ENCODE peak calls at places on chromosomes 16 and 17, in ten cellular contexts. B is brain microvascular endothelial cell; E is prostate gland; P is RWPE1; G is heart left ventricle; Y is uterus; Z is tibial artery; K is PC-3; I is fibroblast of lung; S is CD4-positive, alpha-beta T cell. J is an unnamed sample.

GRCh38 chr17:46002311-46002972 is 3.4 kb downstream of the STH start:
- DNase-seq in B (peak; percentile 59), E (peak; percentile 68), P (peak; percentile 70), G (peak; percentile 65), Y (peak; percentile 68), Z (peak; percentile 78), K (peak; percentile 88), I (peak; percentile 33), S (peak; percentile 65), J (peak; percentile 49)

GRCh38 chr17:42189651-42189965 is 4.4 kb upstream of the HCRT start:
- DNase-seq in B (no peak), E (no peak), P (no peak), G (no peak), Y (no peak), Z (no peak), K (no peak), I (no peak), S (no peak), J (no peak)

GRCh38 chr17:19513897-19514488 is 19.7 kb upstream of the SLC47A1 start:
- DNase-seq in B (peak; percentile 57), E (peak; percentile 49), P (peak; percentile 44), G (peak; percentile 64), Y (peak; percentile 80), Z (peak; percentile 81), K (peak; percentile 84), I (peak; percentile 48), S (peak; percentile 64), J (peak; percentile 61)

GRCh38 chr17:81101614-81102306 is 63.5 kb upstream of the PVALEF start:
- DNase-seq in B (peak; percentile 64), E (peak; percentile 59), P (peak; percentile 84), G (peak; percentile 77), Y (peak; percentile 66), Z (peak; percentile 85), K (peak; percentile 89), I (peak; percentile 54), S (peak; percentile 87), J (peak; percentile 77)

GRCh38 chr17:67415291-67415690 is 38.2 kb downstream of the PITPNC1 start:
- DNase-seq in B (no peak), E (peak; percentile 66), P (no peak), G (no peak), Y (no peak), Z (no peak), K (no peak), I (no peak), S (no peak), J (no peak)

GRCh38 chr17:42819939-42820535 is 4.0 kb downstream of the BECN1 start:
- DNase-seq in B (peak; percentile 61), E (no peak), P (no peak), G (peak; percentile 44), Y (no peak), Z (no peak), K (peak; percentile 69), I (peak; percentile 46), S (peak; percentile 47), J (peak; percentile 40)

GRCh38 chr17:31008374-31009035 is 37.7 kb downstream of the RNF135 start:
- DNase-seq in B (peak; percentile 45), E (peak; percentile 71), P (peak; percentile 50), G (peak; percentile 54), Y (peak; percentile 30), Z (peak; percentile 79), K (peak; percentile 42), I (peak; percentile 76), S (peak; percentile 52), J (peak; percentile 63)

GRCh38 chr16:64184156-64184555 is 937.7 kb downstream of the CDH11 start:
- DNase-seq in B (no peak), E (no peak), P (no peak), G (no peak), Y (no peak), Z (no peak), K (no peak), I (no peak), S (no peak), J (no peak)

GRCh38 chr17:74529243-74529642 is 2.0 kb downstream of the CD300LB start:
- DNase-seq in B (no peak), E (no peak), P (no peak), G (no peak), Y (no peak), Z (peak; percentile 19), K (no peak), I (no peak), S (no peak), J (no peak)

GRCh38 chr16:75099738-75100615 is 16.6 kb downstream of the LDHD start:
- DNase-seq in B (no peak), E (no peak), P (no peak), G (peak; percentile 66), Y (no peak), Z (no peak), K (no peak), I (no peak), S (no peak), J (no peak)

GRCh38 chr17:40093005-40093579 is 7.3 kb downstream of the NR1D1 start:
- DNase-seq in B (no peak), E (no peak), P (no peak), G (no peak), Y (no peak), Z (no peak), K (no peak), I (no peak), S (no peak), J (no peak)

GRCh38 chr17:74768763-74769114 is 7.4 kb downstream of the NAT9 start:
- DNase-seq in B (no peak), E (no peak), P (no peak), G (no peak), Y (no peak), Z (no peak), K (no peak), I (no peak), S (no peak), J (peak; percentile 38)

DNA sequence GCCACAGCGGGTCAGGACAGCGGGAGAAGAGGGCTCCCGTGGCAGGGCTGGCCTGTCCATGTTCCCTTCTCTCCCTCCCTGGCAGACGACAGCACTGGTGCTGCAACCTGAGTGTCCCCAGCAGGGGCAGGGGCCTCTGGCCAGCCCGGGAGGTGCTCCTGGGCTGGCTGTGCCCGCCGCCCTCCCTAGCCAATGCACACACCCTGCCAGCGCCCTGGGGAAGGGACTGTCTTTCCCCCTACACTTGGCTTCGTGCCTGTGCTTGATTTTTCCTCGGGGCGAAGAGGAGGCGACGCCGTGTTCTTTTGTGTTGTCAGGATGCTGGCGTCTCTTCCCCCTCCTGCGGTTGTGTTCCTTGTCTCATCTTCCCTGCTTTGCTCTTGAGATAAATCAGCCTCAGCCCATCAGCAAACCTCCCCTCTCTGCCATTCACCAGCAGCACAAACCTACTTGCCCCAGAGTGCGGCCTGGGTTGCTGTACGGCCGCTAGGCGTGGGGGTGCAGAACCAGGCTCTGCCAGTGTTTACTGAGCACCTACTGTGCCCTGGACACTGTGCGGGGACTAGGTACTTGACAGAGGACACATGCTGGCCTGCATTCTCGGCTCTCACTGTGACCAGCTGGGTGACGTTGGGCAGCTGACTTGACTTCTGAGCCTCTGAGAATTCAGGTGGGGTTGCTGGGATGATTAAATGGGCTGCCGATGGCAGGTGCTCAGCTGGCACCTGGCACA is 237.3 kb upstream of the CIBAR2 start:
- DNase-seq in B (no peak), E (peak; percentile 74), P (no peak), G (no peak), Y (no peak), Z (no peak), K (no peak), I (no peak), S (no peak), J (no peak)
- H3K27ac ChIP-seq in B (no peak overlapping the region), E (peak overlapping the region; percentile 63), P (peak overlapping the region; percentile 72), G (no peak overlapping the region), Y (no peak overlapping the region), Z (no peak overlapping the region), K (no peak overlapping the region), I (no peak overlapping the region), S (no peak overlapping the region), J (no peak overlapping the region)

DNA sequence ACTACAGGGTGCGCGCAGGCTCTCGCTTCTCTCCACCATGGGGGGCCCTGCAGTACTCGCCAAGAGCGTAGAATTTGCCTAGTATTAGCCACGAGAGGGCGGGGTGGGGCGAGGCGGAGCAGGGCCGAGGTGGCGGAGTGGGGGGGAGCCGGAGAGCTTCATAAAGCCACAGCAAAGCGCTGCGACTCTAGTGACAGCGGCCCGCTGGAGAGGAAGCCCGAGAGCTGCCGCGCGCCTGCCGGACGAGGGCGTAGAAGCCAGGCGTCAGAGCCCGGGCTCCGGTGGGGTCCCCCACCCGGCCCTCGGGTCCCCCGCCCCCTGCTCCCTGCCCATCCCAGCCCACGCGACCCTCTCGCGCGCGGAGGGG is at the start of gene TBX21:
- DNase-seq in B (no peak), E (peak; percentile 41), P (peak; percentile 24), G (peak; percentile 76), Y (peak; percentile 30), Z (peak; percentile 69), K (no peak), I (peak; percentile 10), S (peak; percentile 88), J (peak; percentile 57)
- TF ChIP-seq CTCF in B (peak; percentile 33), E (no peak), P (no peak), G (no peak), Y (no peak), Z (no peak), K (no peak), I (peak; percentile 3), S (peak; percentile 64), J (peak; percentile 40)

GRCh38 chr16:60681014-60681413 is 1355.2 kb downstream of the CDH8 start:
- DNase-seq in B (no peak), E (no peak), P (no peak), G (no peak), Y (no peak), Z (no peak), K (no peak), I (no peak), S (no peak), J (no peak)

GRCh38 chr16:60682219-60682618 is 1354.0 kb downstream of the CDH8 start:
- DNase-seq in B (no peak), E (no peak), P (no peak), G (no peak), Y (no peak), Z (no peak), K (no peak), I (no peak), S (no peak), J (no peak)

GRCh38 chr16:60686824-60687223 is 1349.4 kb downstream of the CDH8 start:
- DNase-seq in B (no peak), E (no peak), P (no peak), G (no peak), Y (no peak), Z (no peak), K (no peak), I (no peak), S (no peak), J (no peak)

GRCh38 chr16:60684002-60684401 is 1352.2 kb downstream of the CDH8 start:
- DNase-seq in B (no peak), E (no peak), P (no peak), G (no peak), Y (no peak), Z (no peak), K (no peak), I (no peak), S (no peak), J (no peak)
- H3K27ac ChIP-seq in B (no peak overlapping the region), E (no peak overlapping the region), P (no peak overlapping the region), G (no peak overlapping the region), Y (no peak overlapping the region), Z (no peak overlapping the region), K (no peak overlapping the region), I (no peak overlapping the region), S (no peak overlapping the region), J (no peak overlapping the region)

DNA sequence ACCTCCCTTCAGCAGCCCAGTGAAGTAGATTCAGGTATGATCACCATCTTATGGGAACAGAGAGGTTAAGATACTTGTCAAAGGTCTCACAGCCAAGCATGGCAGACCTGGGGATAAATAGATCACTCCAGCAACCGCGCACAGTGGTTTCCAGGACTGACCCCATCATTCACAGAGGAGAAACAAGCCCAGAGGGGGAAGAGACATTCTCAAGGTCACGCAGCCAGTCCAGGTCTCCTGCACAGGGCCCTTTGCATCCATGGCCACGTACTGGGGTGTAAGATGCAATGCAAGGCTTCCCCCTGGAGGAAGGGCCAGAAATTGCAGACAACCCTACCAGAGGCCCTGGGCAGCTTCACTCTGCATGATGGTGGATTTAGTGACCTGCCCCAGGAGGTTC is 19.9 kb downstream of the TLE7 start:
- DNase-seq in B (peak; percentile 5), E (no peak), P (peak; percentile 35), G (no peak), Y (no peak), Z (no peak), K (peak; percentile 23), I (no peak), S (no peak), J (no peak)
- TF ChIP-seq CTCF in B (peak; percentile 56), E (no peak), P (no peak), G (no peak), Y (no peak), Z (no peak), K (peak; percentile 46), I (peak; percentile 3), S (peak; percentile 36), J (no peak)

J was measured in left ventricle myocardium inferior.